ENCODE peak calls at places on chromosome 1, in four cellular contexts. S is AG10803; F is Jurkat, Clone E6-1; H is germinal center. L is an unnamed sample.

GRCh38 chr1:9080704-9081291 is 11.4 kb upstream of the SLC2A5 start:
- DNase-seq in S (no peak), F (no peak), H (no peak), L (no peak)

GRCh38 chr1:234538062-234538731 is 59.2 kb upstream of the TARBP1 start:
- DNase-seq in F (no peak), H (no peak), S (no peak), L (no peak)

GRCh38 chr1:165257969-165258459 is 98.5 kb downstream of the LMX1A start:
- DNase-seq in S (peak), F (peak), H (peak), L (peak)

GRCh38 chr1:39933956-39934941 is 20.7 kb upstream of the MFSD2A start:
- DNase-seq in H (no peak), S (peak), F (no peak), L (peak)

GRCh38 chr1:74314438-74314837 is 79.3 kb downstream of the TNNI3K start:
- DNase-seq in F (no peak), H (no peak), S (no peak), L (no peak)

GRCh38 chr1:220044683-220045355 is 1.5 kb downstream of the EPRS1 start:
- DNase-seq in S (peak), H (no peak), F (no peak), L (no peak)

GRCh38 chr1:2541619-2542246 is 11.7 kb upstream of the HES5 start:
- DNase-seq in S (no peak), F (no peak), H (no peak), L (no peak)

GRCh38 chr1:42209516-42210370 is 45.2 kb upstream of the GUCA2A start:
- DNase-seq in H (no peak), F (no peak), S (no peak), L (no peak)

GRCh38 chr1:235502601-235503332 is 1.5 kb downstream of the B3GALNT2 start:
- DNase-seq in F (no peak), S (peak), H (no peak), L (no peak)

GRCh38 chr1:239386453-239387303 is at the start of gene CHRM3:
- DNase-seq in F (no peak), S (no peak), H (no peak), L (no peak)

GRCh38 chr1:110737206-110737605 is 62.5 kb upstream of the KCNA3 start:
- DNase-seq in F (no peak), H (no peak), S (no peak), L (no peak)